ENCODE peak calls at places on chromosomes 13 and 19, in four cellular contexts. One of them, this sample, is unnamed.

GRCh38 chr13:75870397-75870801 is 234.3 kb downstream of the LMO7 start:
- DNase-seq in IMR-90: peak; percentile 20
- DNase-seq in neuronal stem cell: peak; percentile 20
- DNase-seq in mesendoderm: no peak
- DNase-seq in this sample: no peak

GRCh38 chr13:24745861-24746617 is 17.9 kb upstream of the RNF17 start:
- DNase-seq in IMR-90: no peak
- DNase-seq in neuronal stem cell: peak; percentile 24
- DNase-seq in mesendoderm: peak; percentile 11
- DNase-seq in this sample: no peak

GRCh38 chr13:60111726-60112125 is 52.0 kb downstream of the DIAPH3 start:
- DNase-seq in IMR-90: peak; percentile 43
- DNase-seq in neuronal stem cell: no peak
- DNase-seq in mesendoderm: no peak
- DNase-seq in this sample: no peak

GRCh38 chr13:67303661-67304333 is 73.7 kb upstream of the PCDH9 start:
- DNase-seq in IMR-90: no peak
- DNase-seq in neuronal stem cell: no peak
- DNase-seq in mesendoderm: no peak
- DNase-seq in this sample: no peak

GRCh38 chr13:51816604-51817254 is 12.8 kb upstream of the DHRS12 start:
- DNase-seq in IMR-90: no peak
- DNase-seq in neuronal stem cell: no peak
- DNase-seq in mesendoderm: no peak
- DNase-seq in this sample: no peak

GRCh38 chr19:35718345-35719041 is 690 bp downstream of the KMT2B start:
- DNase-seq in IMR-90: no peak
- DNase-seq in neuronal stem cell: peak; percentile 21
- DNase-seq in mesendoderm: peak; percentile 28
- DNase-seq in this sample: no peak

GRCh38 chr13:19596960-19597361 is 35.6 kb upstream of the TPTE2 start:
- DNase-seq in IMR-90: peak; percentile 74
- DNase-seq in neuronal stem cell: no peak
- DNase-seq in mesendoderm: no peak
- DNase-seq in this sample: no peak

GRCh38 chr13:23667750-23668149 is 97.5 kb downstream of the TNFRSF19 start:
- DNase-seq in IMR-90: no peak
- DNase-seq in neuronal stem cell: no peak
- DNase-seq in mesendoderm: peak; percentile 42
- DNase-seq in this sample: peak; percentile 50

GRCh38 chr19:13849991-13850909 is 26.7 kb upstream of the NANOS3 start:
- DNase-seq in IMR-90: peak; percentile 71
- DNase-seq in neuronal stem cell: no peak
- DNase-seq in mesendoderm: peak; percentile 88
- DNase-seq in this sample: peak; percentile 81

GRCh38 chr13:54194233-54195024 is 1165.8 kb downstream of the OLFM4 start:
- DNase-seq in IMR-90: no peak
- DNase-seq in neuronal stem cell: no peak
- DNase-seq in mesendoderm: no peak
- DNase-seq in this sample: no peak

GRCh38 chr13:83325454-83325853 is 556.8 kb downstream of the SLITRK1 start:
- DNase-seq in IMR-90: peak; percentile 86
- DNase-seq in neuronal stem cell: no peak
- DNase-seq in mesendoderm: peak; percentile 25
- DNase-seq in this sample: no peak

GRCh38 chr19:658916-659839 is 3.8 kb downstream of the RNF126 start:
- DNase-seq in IMR-90: no peak
- DNase-seq in neuronal stem cell: no peak
- DNase-seq in mesendoderm: no peak
- DNase-seq in this sample: no peak

GRCh38 chr19:2777952-2778683 is 5.0 kb downstream of the SGTA start:
- DNase-seq in IMR-90: no peak
- DNase-seq in neuronal stem cell: no peak
- DNase-seq in mesendoderm: no peak
- DNase-seq in this sample: no peak
- H3K4me1 ChIP-seq in IMR-90: peaks cover 4% of the 10 kb centered on the region
- H3K4me1 ChIP-seq in neuronal stem cell: peaks cover 7% of the 10 kb centered on the region
- H3K4me1 ChIP-seq in mesendoderm: peaks cover 2% of the 10 kb centered on the region
- H3K4me1 ChIP-seq in this sample: no peaks in the 10 kb centered on the region

GRCh38 chr13:73167046-73167820 is 108.4 kb downstream of the KLF5 start:
- DNase-seq in IMR-90: no peak
- DNase-seq in neuronal stem cell: no peak
- DNase-seq in mesendoderm: no peak
- DNase-seq in this sample: no peak

GRCh38 chr13:73169971-73170370 is 111.2 kb downstream of the KLF5 start:
- DNase-seq in IMR-90: no peak
- DNase-seq in neuronal stem cell: no peak
- DNase-seq in mesendoderm: peak; percentile 74
- DNase-seq in this sample: no peak

GRCh38 chr13:73171242-73171641 is 112.4 kb downstream of the KLF5 start:
- DNase-seq in IMR-90: no peak
- DNase-seq in neuronal stem cell: no peak
- DNase-seq in mesendoderm: no peak
- DNase-seq in this sample: no peak

GRCh38 chr13:73168226-73168992 is 109.6 kb downstream of the KLF5 start:
- DNase-seq in IMR-90: peak; percentile 45
- DNase-seq in neuronal stem cell: no peak
- DNase-seq in mesendoderm: no peak
- DNase-seq in this sample: no peak

DNA sequence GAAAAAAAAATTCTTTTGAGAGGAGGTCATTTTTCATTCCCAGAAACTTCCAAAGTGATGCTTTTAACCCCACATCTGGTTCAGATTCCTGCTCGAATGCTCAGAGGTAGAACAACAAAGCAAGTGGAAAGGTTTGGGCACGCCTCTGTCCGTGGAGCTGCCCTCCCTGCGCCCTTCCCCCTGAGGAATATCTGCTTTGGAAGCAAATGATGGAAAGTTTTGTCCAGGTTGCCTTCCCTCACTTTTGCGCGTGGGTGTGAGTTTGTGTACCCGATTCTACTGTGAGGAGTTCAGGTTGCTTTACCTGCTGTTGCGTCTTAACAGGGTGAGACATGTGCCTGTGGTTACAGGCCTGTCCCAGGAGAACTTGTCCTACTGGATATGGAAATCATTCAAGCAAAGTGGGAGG is 110.2 kb downstream of the KLF5 start:
- DNase-seq in IMR-90: peak; percentile 53
- DNase-seq in neuronal stem cell: no peak
- DNase-seq in mesendoderm: no peak
- DNase-seq in this sample: no peak
- H3K23ac ChIP-seq in IMR-90: peak overlapping the region; percentile 5
- H3K23ac ChIP-seq in neuronal stem cell: no peak overlapping the region
- H3K23ac ChIP-seq in mesendoderm: no peak overlapping the region
- H3K23ac ChIP-seq in this sample: no peak overlapping the region

GRCh38 chr13:99360696-99361095 is 53.5 kb upstream of the GPR183 start:
- DNase-seq in IMR-90: no peak
- DNase-seq in neuronal stem cell: no peak
- DNase-seq in mesendoderm: no peak
- DNase-seq in this sample: no peak
- H3K4me1 ChIP-seq in IMR-90: peaks cover 17% of the 10 kb centered on the region
- H3K4me1 ChIP-seq in neuronal stem cell: peaks cover 7% of the 10 kb centered on the region
- H3K4me1 ChIP-seq in mesendoderm: peaks cover 9% of the 10 kb centered on the region
- H3K4me1 ChIP-seq in this sample: no peaks in the 10 kb centered on the region

DNA sequence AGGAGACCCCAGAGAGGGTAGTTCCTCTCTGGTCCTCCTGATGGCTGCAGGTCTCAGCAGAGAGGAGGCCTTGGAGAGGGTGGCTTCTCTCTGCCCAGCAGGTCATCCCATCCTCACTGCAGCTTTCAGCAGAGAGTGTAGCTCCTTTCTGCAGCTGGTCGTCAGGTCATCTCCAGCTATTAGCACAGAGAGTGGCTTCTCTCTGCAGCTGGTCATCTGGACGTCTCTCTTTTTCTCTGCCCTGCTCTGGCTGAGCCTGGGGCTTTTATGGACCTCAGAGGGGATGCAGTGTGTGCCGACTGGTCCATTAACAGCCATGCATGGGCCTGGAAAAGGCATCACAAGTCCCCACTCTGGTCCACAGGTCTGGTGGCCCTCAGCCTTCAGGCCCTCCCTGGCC is 20.3 kb downstream of the TNFSF9 start:
- DNase-seq in IMR-90: no peak
- DNase-seq in neuronal stem cell: no peak
- DNase-seq in mesendoderm: no peak
- DNase-seq in this sample: no peak
- H3K23ac ChIP-seq in IMR-90: no peak overlapping the region
- H3K23ac ChIP-seq in neuronal stem cell: no peak overlapping the region
- H3K23ac ChIP-seq in mesendoderm: no peak overlapping the region
- H3K23ac ChIP-seq in this sample: no peak overlapping the region

GRCh38 chr19:30303131-30303654 is 69.0 kb upstream of the ZNF536 start:
- DNase-seq in IMR-90: no peak
- DNase-seq in neuronal stem cell: no peak
- DNase-seq in mesendoderm: no peak
- DNase-seq in this sample: peak; percentile 3
- H3K4me1 ChIP-seq in IMR-90: no peaks in the 10 kb centered on the region
- H3K4me1 ChIP-seq in neuronal stem cell: peaks cover 8% of the 10 kb centered on the region
- H3K4me1 ChIP-seq in mesendoderm: no peaks in the 10 kb centered on the region
- H3K4me1 ChIP-seq in this sample: no peaks in the 10 kb centered on the region

DNA sequence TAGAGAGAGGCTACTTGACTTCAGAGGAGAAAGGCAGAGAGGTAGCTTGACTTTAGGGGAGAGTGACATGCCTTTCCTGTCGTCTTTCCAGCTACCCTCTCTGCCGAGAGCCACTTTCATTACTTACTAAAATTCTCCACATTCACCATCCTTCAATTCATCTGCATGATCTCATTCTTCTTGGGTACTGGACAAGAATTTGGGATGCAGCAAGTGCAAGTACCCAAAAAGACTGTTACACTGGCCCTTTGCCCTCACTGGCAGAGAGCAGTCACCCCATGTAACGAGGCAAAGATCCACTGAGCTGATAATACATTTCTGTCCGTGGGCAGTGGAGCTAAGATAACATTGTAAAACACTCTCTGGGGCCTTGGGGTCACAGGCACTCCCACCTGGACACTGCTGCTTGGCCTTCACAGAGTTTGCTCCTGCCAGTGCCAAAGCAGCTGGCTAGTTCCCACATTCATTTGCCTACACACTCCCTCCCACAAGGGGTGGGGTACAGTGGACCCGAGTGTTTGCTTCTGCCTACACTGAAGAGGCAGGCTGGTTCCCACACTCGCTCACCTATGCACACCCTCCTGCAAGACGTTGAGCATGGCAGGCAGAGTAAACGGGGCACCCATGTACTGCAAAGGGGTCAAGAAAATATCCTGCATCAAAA is 1276.9 kb upstream of the PCDH9 start:
- DNase-seq in IMR-90: no peak
- DNase-seq in neuronal stem cell: no peak
- DNase-seq in mesendoderm: no peak
- DNase-seq in this sample: no peak
- H3K23ac ChIP-seq in IMR-90: no peak overlapping the region
- H3K23ac ChIP-seq in neuronal stem cell: no peak overlapping the region
- H3K23ac ChIP-seq in mesendoderm: no peak overlapping the region
- H3K23ac ChIP-seq in this sample: no peak overlapping the region

DNA sequence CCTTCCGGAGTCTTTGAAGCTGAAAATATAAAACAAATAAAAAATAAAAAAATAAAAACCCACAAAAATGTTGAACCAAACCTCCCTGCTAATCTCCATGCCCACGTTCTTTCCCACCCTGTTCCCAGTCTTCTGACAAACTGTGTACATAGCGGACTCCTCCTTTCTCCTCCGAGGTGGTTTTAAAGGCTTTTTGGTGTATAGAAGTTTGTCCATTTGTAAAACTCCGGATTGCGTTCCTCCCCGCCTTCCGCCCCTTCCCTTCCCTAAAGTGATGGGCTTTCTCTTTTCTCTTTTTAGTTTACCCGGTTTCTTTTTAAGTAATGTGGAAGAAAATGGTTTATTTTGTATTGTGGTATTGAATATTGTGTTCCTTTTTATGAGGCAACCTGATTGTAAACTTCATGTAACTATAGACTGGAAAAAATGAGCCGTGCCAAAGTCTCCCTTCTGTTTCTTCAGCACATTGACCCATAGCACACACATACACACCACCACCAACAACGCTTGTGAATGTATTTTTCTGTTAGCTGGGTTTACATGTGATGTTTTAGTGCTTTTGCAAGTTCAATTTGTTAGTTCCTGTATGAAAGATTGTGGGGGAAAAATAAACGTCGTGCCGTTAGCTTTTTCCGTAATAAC is 4.4 kb downstream of the ZIC2 start:
- DNase-seq in IMR-90: no peak
- DNase-seq in neuronal stem cell: no peak
- DNase-seq in mesendoderm: no peak
- DNase-seq in this sample: no peak
- H3K4me1 ChIP-seq in IMR-90: no peaks in the 10 kb centered on the region
- H3K4me1 ChIP-seq in neuronal stem cell: peaks cover 23% of the 10 kb centered on the region
- H3K4me1 ChIP-seq in mesendoderm: peaks cover 8% of the 10 kb centered on the region
- H3K4me1 ChIP-seq in this sample: no peaks in the 10 kb centered on the region

This sample was measured in H9.